ENCODE peak calls at places on chromosomes 6 and 20, in four cellular contexts. S is bronchial epithelial cell, E is neural progenitor cell, X is epithelial cell of proximal tubule. M is an unnamed sample.

GRCh38 chr20:57663681-57664451 is 43.6 kb upstream of the ZBP1 start:
- DNase-seq in S (no peak), E (no peak), X (no peak), M (no peak)

GRCh38 chr6:150238857-150239407 is 96.1 kb downstream of the PPP1R14C start:
- DNase-seq in S (no peak), E (no peak), X (no peak), M (no peak)

GRCh38 chr6:105981002-105981887 is 104.9 kb upstream of the PRDM1 start:
- DNase-seq in S (no peak), E (peak; percentile 26), X (no peak), M (no peak)

GRCh38 chr6:39301606-39302005 is 12.6 kb downstream of the KCNK17 start:
- DNase-seq in S (no peak), E (peak; percentile 70), X (no peak), M (peak; percentile 50)

GRCh38 chr6:150391414-150391813 is 22.6 kb downstream of the IYD start:
- DNase-seq in S (no peak), E (no peak), X (no peak), M (no peak)

GRCh38 chr20:43389231-43389630 is 68.5 kb upstream of the SRSF6 start:
- DNase-seq in S (no peak), E (no peak), X (no peak), M (no peak)

GRCh38 chr6:28371280-28371679 is 21.5 kb downstream of the ZKSCAN3 start:
- DNase-seq in S (no peak), E (no peak), X (no peak), M (no peak)

GRCh38 chr6:24924956-24925355 is 10.8 kb downstream of the RIPOR2 start:
- DNase-seq in S (peak; percentile 54), E (no peak), X (no peak), M (no peak)

GRCh38 chr6:170129691-170130171 is 161.1 kb downstream of the DLL1 start:
- DNase-seq in S (peak; percentile 21), E (no peak), X (no peak), M (no peak)

GRCh38 chr20:10978713-10979112 is 304.9 kb upstream of the JAG1 start:
- DNase-seq in S (no peak), E (no peak), X (no peak), M (no peak)

GRCh38 chr20:39897058-39897457 is 792.0 kb downstream of the MAFB start:
- DNase-seq in S (peak; percentile 68), E (no peak), X (no peak), M (no peak)

GRCh38 chr20:8795404-8795803 is 273.5 kb upstream of the PLCB4 start:
- DNase-seq in S (no peak), E (no peak), X (no peak), M (no peak)

GRCh38 chr6:12232339-12232738 is 57.8 kb upstream of the EDN1 start:
- DNase-seq in S (no peak), E (no peak), X (no peak), M (no peak)

GRCh38 chr6:31622678-31623077 is 2.2 kb downstream of the PRRC2A start:
- DNase-seq in S (peak; percentile 63), E (no peak), X (no peak), M (no peak)

GRCh38 chr6:148842631-148843030 is 95.8 kb downstream of the UST start:
- DNase-seq in S (peak; percentile 36), E (no peak), X (no peak), M (no peak)

GRCh38 chr6:105995403-105995699 is 90.8 kb upstream of the PRDM1 start:
- DNase-seq in S (no peak), E (no peak), X (no peak), M (no peak)

GRCh38 chr6:27892596-27893058 is 19.6 kb downstream of the OR2B2 start:
- DNase-seq in S (peak; percentile 25), E (no peak), X (no peak), M (no peak)

GRCh38 chr6:43992126-43992663 is 135.1 kb downstream of the MRPL14 start:
- DNase-seq in S (no peak), E (no peak), X (no peak), M (no peak)

GRCh38 chr6:29517245-29517644 is 29.5 kb upstream of the MAS1L start:
- DNase-seq in S (no peak), E (no peak), X (no peak), M (no peak)

GRCh38 chr20:5848711-5849505 is 98.7 kb downstream of the SHLD1 start:
- DNase-seq in S (peak; percentile 12), E (no peak), X (no peak), M (no peak)

GRCh38 chr6:107264357-107264831 is 149.1 kb upstream of the BEND3 start:
- DNase-seq in S (peak; percentile 91), E (no peak), X (peak; percentile 45), M (no peak)

GRCh38 chr6:26475823-26476729 is 18.3 kb downstream of the BTN2A1 start:
- DNase-seq in S (peak; percentile 57), E (peak; percentile 9), X (no peak), M (no peak)

GRCh38 chr6:124149646-124150045 is 346.0 kb downstream of the NKAIN2 start:
- DNase-seq in S (no peak), E (no peak), X (no peak), M (no peak)

GRCh38 chr20:33079267-33079666 is at the start of gene BPIFB4:
- DNase-seq in S (no peak), E (no peak), X (no peak), M (no peak)

GRCh38 chr20:10519361-10520048 is 84.4 kb downstream of the SLX4IP start:
- DNase-seq in S (peak; percentile 93), E (no peak), X (no peak), M (no peak)

GRCh38 chr6:115001726-115002436 is 659.1 kb upstream of the HS3ST5 start:
- DNase-seq in S (peak; percentile 15), E (no peak), X (no peak), M (no peak)
- H3K4me3 ChIP-seq in S (no peak overlapping the region), E (no peak overlapping the region), X (no peak overlapping the region), M (no peak overlapping the region)

GRCh38 chr6:16067568-16067967 is 61.3 kb upstream of the MYLIP start:
- DNase-seq in S (peak; percentile 66), E (no peak), X (no peak), M (no peak)

GRCh38 chr6:16063580-16063979 is 65.3 kb upstream of the MYLIP start:
- DNase-seq in S (no peak), E (no peak), X (no peak), M (no peak)

GRCh38 chr6:16064687-16065086 is 64.2 kb upstream of the MYLIP start:
- DNase-seq in S (no peak), E (peak; percentile 44), X (no peak), M (no peak)

GRCh38 chr6:16069222-16069621 is 59.7 kb upstream of the MYLIP start:
- DNase-seq in S (no peak), E (no peak), X (no peak), M (no peak)
- H3K4me3 ChIP-seq in S (no peak overlapping the region), E (no peak overlapping the region), X (no peak overlapping the region), M (no peak overlapping the region)

GRCh38 chr20:62639765-62640164 is 2.5 kb upstream of the SLCO4A1 start:
- DNase-seq in S (no peak), E (no peak), X (no peak), M (no peak)

GRCh38 chr20:62642666-62643520 is 590 bp downstream of the SLCO4A1 start:
- DNase-seq in S (no peak), E (peak; percentile 57), X (no peak), M (no peak)

GRCh38 chr20:62641749-62642665 is at the start of gene SLCO4A1:
- DNase-seq in S (no peak), E (peak; percentile 76), X (no peak), M (peak; percentile 90)

GRCh38 chr20:62638680-62639406 is 3.5 kb upstream of the SLCO4A1 start:
- DNase-seq in S (no peak), E (no peak), X (no peak), M (no peak)

DNA sequence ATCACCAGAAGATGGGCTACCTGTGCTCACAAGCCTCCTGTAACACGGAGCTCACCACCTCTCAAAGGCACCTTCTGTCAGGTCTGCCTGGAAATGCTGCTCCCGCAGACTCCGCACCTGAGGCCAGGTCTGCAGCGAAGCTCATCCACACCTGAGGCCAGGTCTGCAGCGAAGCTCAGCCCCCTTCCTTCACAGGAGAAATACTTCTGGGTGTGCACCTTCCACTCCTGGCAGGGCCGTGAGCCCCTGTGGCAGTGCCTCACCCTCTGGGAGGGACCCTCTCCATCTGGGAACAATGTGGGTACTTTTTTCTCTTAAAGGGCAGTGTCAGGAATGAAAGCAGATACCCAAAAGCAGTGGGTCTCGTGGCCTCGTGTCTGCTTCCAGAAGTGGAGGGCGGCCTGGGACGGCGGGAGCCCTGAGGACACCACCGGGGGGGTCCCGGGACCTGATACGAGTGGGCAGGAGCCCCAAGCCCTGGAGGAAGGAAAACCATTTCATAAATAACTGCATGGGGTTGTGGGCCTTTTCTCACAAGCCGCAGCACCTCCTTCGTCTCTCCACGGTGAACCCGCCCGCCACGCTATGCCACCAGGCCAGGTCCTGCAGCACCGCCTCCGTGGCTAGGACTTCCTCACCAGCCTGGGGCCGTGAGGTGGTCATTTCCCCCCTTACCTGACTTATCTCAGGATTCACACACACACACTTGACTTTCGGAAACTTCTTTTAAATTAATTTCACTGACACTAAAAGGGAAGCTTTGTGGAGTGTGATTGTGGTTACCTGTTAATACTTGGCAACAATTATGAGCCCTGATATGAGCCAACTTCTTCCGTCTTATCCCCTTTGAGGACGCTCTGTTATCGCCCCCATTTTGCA is 1.2 kb upstream of the SLCO4A1 start:
- DNase-seq in S (no peak), E (no peak), X (no peak), M (no peak)
- H3K4me3 ChIP-seq in S (no peak overlapping the region), E (peak overlapping the region; percentile 64), X (peak overlapping the region; percentile 91), M (peak overlapping the region; percentile 66)

GRCh38 chr6:35663447-35664235 is 25.1 kb downstream of the FKBP5 start:
- DNase-seq in S (peak; percentile 62), E (peak; percentile 18), X (no peak), M (no peak)
- H3K4me3 ChIP-seq in S (no peak overlapping the region), E (no peak overlapping the region), X (no peak overlapping the region), M (no peak overlapping the region)

GRCh38 chr6:143198312-143198711 is 137.6 kb downstream of the AIG1 start:
- DNase-seq in S (no peak), E (no peak), X (no peak), M (no peak)
- H3K4me3 ChIP-seq in S (no peak overlapping the region), E (no peak overlapping the region), X (no peak overlapping the region), M (no peak overlapping the region)

GRCh38 chr20:44701116-44701865 is 13.9 kb upstream of the CCN5 start:
- DNase-seq in S (no peak), E (no peak), X (no peak), M (no peak)
- H3K4me3 ChIP-seq in S (no peak overlapping the region), E (no peak overlapping the region), X (no peak overlapping the region), M (no peak overlapping the region)

GRCh38 chr20:53597085-53597482 is 3.4 kb upstream of the ZNF217 start:
- DNase-seq in S (peak; percentile 46), E (no peak), X (no peak), M (peak; percentile 2)

GRCh38 chr20:53598140-53599038 is 4.8 kb upstream of the ZNF217 start:
- DNase-seq in S (peak; percentile 46), E (no peak), X (no peak), M (peak; percentile 2)

GRCh38 chr20:53599039-53599362 is 5.4 kb upstream of the ZNF217 start:
- DNase-seq in S (no peak), E (no peak), X (no peak), M (no peak)

GRCh38 chr20:53599378-53599777 is 5.7 kb upstream of the ZNF217 start:
- DNase-seq in S (no peak), E (no peak), X (no peak), M (peak; percentile 6)

GRCh38 chr20:53597521-53598120 is 4.0 kb upstream of the ZNF217 start:
- DNase-seq in S (no peak), E (no peak), X (no peak), M (no peak)
- H3K4me3 ChIP-seq in S (peak overlapping the region; percentile 35), E (no peak overlapping the region), X (peak overlapping the region; percentile 30), M (no peak overlapping the region)

M was measured in HAP-1.